ENCODE peak calls at places on chromosome 15, in six cellular contexts. V, L, X, W, U and Z are unnamed samples.

GRCh38 chr15:54506977-54507524 is 528.8 kb downstream of the UNC13C start:
- DNase-seq in V (no peak), L (no peak), X (no peak), W (no peak), U (no peak), Z (no peak)

GRCh38 chr15:47338771-47339170 is 378.5 kb upstream of the SEMA6D start:
- DNase-seq in V (no peak), L (no peak), X (no peak), W (no peak), U (no peak), Z (no peak)

GRCh38 chr15:26767169-26767670 is 5.6 kb downstream of the GABRB3 start:
- DNase-seq in V (no peak), L (no peak), X (no peak), W (no peak), U (no peak), Z (no peak)

GRCh38 chr15:77415450-77416448 is 4.2 kb downstream of the PEAK1 start:
- DNase-seq in V (no peak), L (no peak), X (no peak), W (peak), U (no peak), Z (no peak)

GRCh38 chr15:45268135-45268534 is 16.1 kb downstream of the SLC28A2 start:
- DNase-seq in V (no peak), L (no peak), X (no peak), W (no peak), U (no peak), Z (no peak)

GRCh38 chr15:38842991-38843610 is 278.5 kb upstream of the RASGRP1 start:
- DNase-seq in V (no peak), L (no peak), X (no peak), W (peak), U (no peak), Z (no peak)

GRCh38 chr15:75368689-75369239 is 357 bp upstream of the MAN2C1 start:
- DNase-seq in V (peak), L (no peak), X (no peak), W (no peak), U (no peak), Z (no peak)

GRCh38 chr15:53759333-53759975 is at the start of gene WDR72:
- DNase-seq in V (no peak), L (no peak), X (peak), W (no peak), U (no peak), Z (no peak)

GRCh38 chr15:35305906-35306305 is 220.8 kb upstream of the NANOGP8 start:
- DNase-seq in V (no peak), L (no peak), X (no peak), W (peak), U (no peak), Z (no peak)

GRCh38 chr15:83320831-83321230 is 36.4 kb upstream of the BNC1 start:
- DNase-seq in V (no peak), L (no peak), X (no peak), W (no peak), U (no peak), Z (no peak)